ENCODE peak calls at places on chromosomes 7 and 10, in six cellular contexts. One of them, this sample, is unnamed.

GRCh38 chr7:74101061-74101681 is 17.6 kb downstream of the LIMK1 start:
- ATAC-seq in heart right ventricle: peak; percentile 50
- ATAC-seq in stimulated activated naive B cell treated with anti-CD40 and anti-IgM and Interleukin-4, amounts not matched to agents 10 μg/mL and 1 μg/mL and 100 μg/mL, for 72 hours: peak; percentile 95
- ATAC-seq in right cardiac atrium: no peak
- ATAC-seq in omental fat pad: no peak
- ATAC-seq in Right ventricle myocardium superior: peak; percentile 72
- ATAC-seq in this sample: peak; percentile 76

GRCh38 chr10:103652599-103653281 is 159.2 kb downstream of the NEURL1 start:
- ATAC-seq in heart right ventricle: peak; percentile 9
- ATAC-seq in omental fat pad: no peak
- ATAC-seq in right cardiac atrium: peak; percentile 50
- ATAC-seq in Right ventricle myocardium superior: peak; percentile 34
- ATAC-seq in stimulated activated naive B cell treated with anti-CD40 and anti-IgM and Interleukin-4, amounts not matched to agents 10 μg/mL and 1 μg/mL and 100 μg/mL, for 72 hours: no peak
- ATAC-seq in this sample: peak; percentile 49

GRCh38 chr7:134878731-134879295 is 99.4 kb downstream of the CALD1 start:
- ATAC-seq in heart right ventricle: no peak
- ATAC-seq in right cardiac atrium: no peak
- ATAC-seq in Right ventricle myocardium superior: no peak
- ATAC-seq in stimulated activated naive B cell treated with anti-CD40 and anti-IgM and Interleukin-4, amounts not matched to agents 10 μg/mL and 1 μg/mL and 100 μg/mL, for 72 hours: no peak
- ATAC-seq in omental fat pad: no peak
- ATAC-seq in this sample: no peak

GRCh38 chr7:112092306-112093090 is 113.7 kb downstream of the DOCK4 start:
- ATAC-seq in right cardiac atrium: no peak
- ATAC-seq in Right ventricle myocardium superior: no peak
- ATAC-seq in omental fat pad: no peak
- ATAC-seq in stimulated activated naive B cell treated with anti-CD40 and anti-IgM and Interleukin-4, amounts not matched to agents 10 μg/mL and 1 μg/mL and 100 μg/mL, for 72 hours: no peak
- ATAC-seq in heart right ventricle: no peak
- ATAC-seq in this sample: no peak

GRCh38 chr7:108284349-108285017 is 154.3 kb upstream of the LAMB4 start:
- ATAC-seq in stimulated activated naive B cell treated with anti-CD40 and anti-IgM and Interleukin-4, amounts not matched to agents 10 μg/mL and 1 μg/mL and 100 μg/mL, for 72 hours: peak; percentile 91
- ATAC-seq in Right ventricle myocardium superior: no peak
- ATAC-seq in heart right ventricle: no peak
- ATAC-seq in right cardiac atrium: no peak
- ATAC-seq in omental fat pad: no peak
- ATAC-seq in this sample: no peak

GRCh38 chr7:151631149-151631967 is 111.7 kb upstream of the RHEB start:
- ATAC-seq in right cardiac atrium: peak; percentile 33
- ATAC-seq in Right ventricle myocardium superior: no peak
- ATAC-seq in omental fat pad: peak; percentile 45
- ATAC-seq in heart right ventricle: peak; percentile 6
- ATAC-seq in stimulated activated naive B cell treated with anti-CD40 and anti-IgM and Interleukin-4, amounts not matched to agents 10 μg/mL and 1 μg/mL and 100 μg/mL, for 72 hours: peak; percentile 21
- ATAC-seq in this sample: peak; percentile 48

GRCh38 chr10:102492983-102493382 is 9.5 kb downstream of the ACTR1A start:
- ATAC-seq in Right ventricle myocardium superior: peak; percentile 81
- ATAC-seq in stimulated activated naive B cell treated with anti-CD40 and anti-IgM and Interleukin-4, amounts not matched to agents 10 μg/mL and 1 μg/mL and 100 μg/mL, for 72 hours: no peak
- ATAC-seq in omental fat pad: peak; percentile 88
- ATAC-seq in right cardiac atrium: peak; percentile 53
- ATAC-seq in heart right ventricle: peak; percentile 79
- ATAC-seq in this sample: peak; percentile 93

GRCh38 chr10:131142446-131143380 is 168.8 kb downstream of the TCERG1L start:
- ATAC-seq in stimulated activated naive B cell treated with anti-CD40 and anti-IgM and Interleukin-4, amounts not matched to agents 10 μg/mL and 1 μg/mL and 100 μg/mL, for 72 hours: no peak
- ATAC-seq in heart right ventricle: no peak
- ATAC-seq in Right ventricle myocardium superior: no peak
- ATAC-seq in omental fat pad: no peak
- ATAC-seq in right cardiac atrium: no peak
- ATAC-seq in this sample: no peak

GRCh38 chr10:114520453-114520852 is 116.2 kb upstream of the AFAP1L2 start:
- ATAC-seq in stimulated activated naive B cell treated with anti-CD40 and anti-IgM and Interleukin-4, amounts not matched to agents 10 μg/mL and 1 μg/mL and 100 μg/mL, for 72 hours: peak; percentile 25
- ATAC-seq in right cardiac atrium: peak; percentile 41
- ATAC-seq in Right ventricle myocardium superior: no peak
- ATAC-seq in heart right ventricle: no peak
- ATAC-seq in omental fat pad: no peak
- ATAC-seq in this sample: peak; percentile 60

GRCh38 chr10:90977162-90977854 is 56.4 kb upstream of the ANKRD1 start:
- ATAC-seq in heart right ventricle: no peak
- ATAC-seq in omental fat pad: no peak
- ATAC-seq in stimulated activated naive B cell treated with anti-CD40 and anti-IgM and Interleukin-4, amounts not matched to agents 10 μg/mL and 1 μg/mL and 100 μg/mL, for 72 hours: peak; percentile 94
- ATAC-seq in right cardiac atrium: peak; percentile 25
- ATAC-seq in Right ventricle myocardium superior: no peak
- ATAC-seq in this sample: no peak

GRCh38 chr7:29637374-29637773 is 73.7 kb downstream of the PRR15 start:
- ATAC-seq in omental fat pad: no peak
- ATAC-seq in right cardiac atrium: no peak
- ATAC-seq in Right ventricle myocardium superior: no peak
- ATAC-seq in heart right ventricle: no peak
- ATAC-seq in stimulated activated naive B cell treated with anti-CD40 and anti-IgM and Interleukin-4, amounts not matched to agents 10 μg/mL and 1 μg/mL and 100 μg/mL, for 72 hours: no peak
- ATAC-seq in this sample: no peak

GRCh38 chr7:50531401-50531906 is 33.8 kb downstream of the DDC start:
- ATAC-seq in right cardiac atrium: no peak
- ATAC-seq in stimulated activated naive B cell treated with anti-CD40 and anti-IgM and Interleukin-4, amounts not matched to agents 10 μg/mL and 1 μg/mL and 100 μg/mL, for 72 hours: no peak
- ATAC-seq in omental fat pad: no peak
- ATAC-seq in Right ventricle myocardium superior: no peak
- ATAC-seq in heart right ventricle: no peak
- ATAC-seq in this sample: no peak

GRCh38 chr7:101804087-101804631 is 13.3 kb upstream of the CUX1 start:
- ATAC-seq in heart right ventricle: no peak
- ATAC-seq in right cardiac atrium: no peak
- ATAC-seq in Right ventricle myocardium superior: no peak
- ATAC-seq in stimulated activated naive B cell treated with anti-CD40 and anti-IgM and Interleukin-4, amounts not matched to agents 10 μg/mL and 1 μg/mL and 100 μg/mL, for 72 hours: no peak
- ATAC-seq in omental fat pad: peak; percentile 6
- ATAC-seq in this sample: no peak

GRCh38 chr10:69757553-69758309 is 44.0 kb upstream of the COL13A1 start:
- ATAC-seq in right cardiac atrium: peak; percentile 77
- ATAC-seq in heart right ventricle: peak; percentile 79
- ATAC-seq in Right ventricle myocardium superior: peak; percentile 56
- ATAC-seq in omental fat pad: no peak
- ATAC-seq in stimulated activated naive B cell treated with anti-CD40 and anti-IgM and Interleukin-4, amounts not matched to agents 10 μg/mL and 1 μg/mL and 100 μg/mL, for 72 hours: no peak
- ATAC-seq in this sample: no peak

GRCh38 chr7:66047426-66047825 is 28.2 kb upstream of the ASL start:
- ATAC-seq in heart right ventricle: no peak
- ATAC-seq in omental fat pad: no peak
- ATAC-seq in right cardiac atrium: no peak
- ATAC-seq in Right ventricle myocardium superior: no peak
- ATAC-seq in stimulated activated naive B cell treated with anti-CD40 and anti-IgM and Interleukin-4, amounts not matched to agents 10 μg/mL and 1 μg/mL and 100 μg/mL, for 72 hours: no peak
- ATAC-seq in this sample: no peak

GRCh38 chr10:18984531-18984930 is 64.1 kb upstream of the MALRD1 start:
- ATAC-seq in Right ventricle myocardium superior: no peak
- ATAC-seq in omental fat pad: no peak
- ATAC-seq in heart right ventricle: no peak
- ATAC-seq in right cardiac atrium: no peak
- ATAC-seq in stimulated activated naive B cell treated with anti-CD40 and anti-IgM and Interleukin-4, amounts not matched to agents 10 μg/mL and 1 μg/mL and 100 μg/mL, for 72 hours: no peak
- ATAC-seq in this sample: no peak

GRCh38 chr10:2929457-2929856 is 137.9 kb upstream of the PFKP start:
- ATAC-seq in Right ventricle myocardium superior: no peak
- ATAC-seq in heart right ventricle: no peak
- ATAC-seq in stimulated activated naive B cell treated with anti-CD40 and anti-IgM and Interleukin-4, amounts not matched to agents 10 μg/mL and 1 μg/mL and 100 μg/mL, for 72 hours: no peak
- ATAC-seq in omental fat pad: no peak
- ATAC-seq in right cardiac atrium: no peak
- ATAC-seq in this sample: no peak

GRCh38 chr7:134654104-134654775 is 7.6 kb downstream of the BPGM start:
- ATAC-seq in right cardiac atrium: no peak
- ATAC-seq in omental fat pad: no peak
- ATAC-seq in stimulated activated naive B cell treated with anti-CD40 and anti-IgM and Interleukin-4, amounts not matched to agents 10 μg/mL and 1 μg/mL and 100 μg/mL, for 72 hours: peak; percentile 90
- ATAC-seq in heart right ventricle: no peak
- ATAC-seq in Right ventricle myocardium superior: no peak
- ATAC-seq in this sample: no peak

GRCh38 chr10:84158549-84158948 is 15.1 kb upstream of the GPR15LG start:
- ATAC-seq in right cardiac atrium: no peak
- ATAC-seq in stimulated activated naive B cell treated with anti-CD40 and anti-IgM and Interleukin-4, amounts not matched to agents 10 μg/mL and 1 μg/mL and 100 μg/mL, for 72 hours: peak; percentile 79
- ATAC-seq in omental fat pad: no peak
- ATAC-seq in heart right ventricle: no peak
- ATAC-seq in Right ventricle myocardium superior: no peak
- ATAC-seq in this sample: no peak

This sample was measured in gastroesophageal sphincter.